ENCODE peak calls at places on chromosomes 11 and 22, in nine cellular contexts. Q, O, L, N, C, U, T, F and B are unnamed samples.

GRCh38 chr11:63708764-63709163 is 27.5 kb downstream of the RTN3 start:
- DNase-seq in Q (no peak), O (no peak), L (no peak), N (no peak), C (no peak), U (no peak), T (no peak), F (no peak), B (no peak)

GRCh38 chr11:13053255-13053917 is 44.3 kb downstream of the RASSF10 start:
- DNase-seq in Q (no peak), O (no peak), L (no peak), N (peak), C (no peak), U (no peak), T (no peak), F (no peak), B (no peak)

GRCh38 chr22:32389685-32390084 is 22.4 kb downstream of the RTCB start:
- DNase-seq in Q (no peak), O (no peak), L (no peak), N (peak), C (no peak), U (peak), T (no peak), F (no peak), B (no peak)

GRCh38 chr11:122242731-122243130 is 126.7 kb upstream of the BLID start:
- DNase-seq in Q (no peak), O (no peak), L (no peak), N (no peak), C (no peak), U (no peak), T (no peak), F (no peak), B (no peak)

GRCh38 chr11:132914600-132914999 is 617.7 kb downstream of the OPCML start:
- DNase-seq in Q (no peak), O (no peak), L (no peak), N (no peak), C (no peak), U (peak), T (no peak), F (no peak), B (no peak)

GRCh38 chr11:22634897-22635629 is 9.4 kb upstream of the FANCF start:
- DNase-seq in Q (no peak), O (no peak), L (no peak), N (no peak), C (no peak), U (peak), T (no peak), F (peak), B (no peak)

GRCh38 chr22:37775785-37776638 is 31.7 kb upstream of the GCAT start:
- DNase-seq in Q (no peak), O (no peak), L (no peak), N (no peak), C (no peak), U (no peak), T (no peak), F (no peak), B (no peak)

GRCh38 chr11:795638-796564 is 2.2 kb downstream of the SLC25A22 start:
- DNase-seq in Q (peak), O (peak), L (peak), N (no peak), C (peak), U (peak), T (peak), F (peak), B (peak)

GRCh38 chr11:126570489-126570888 is 215.0 kb downstream of the ST3GAL4 start:
- DNase-seq in Q (no peak), O (no peak), L (no peak), N (no peak), C (no peak), U (no peak), T (no peak), F (no peak), B (no peak)

GRCh38 chr11:1071571-1072115 is 3.0 kb upstream of the MUC2 start:
- DNase-seq in Q (no peak), O (no peak), L (peak), N (peak), C (no peak), U (no peak), T (no peak), F (no peak), B (no peak)

GRCh38 chr11:93903989-93904388 is 53.6 kb upstream of the VSTM5 start:
- DNase-seq in Q (no peak), O (no peak), L (no peak), N (no peak), C (no peak), U (no peak), T (no peak), F (no peak), B (no peak)

GRCh38 chr11:112167145-112167544 is at the start of gene TEX12:
- DNase-seq in Q (no peak), O (no peak), L (no peak), N (no peak), C (no peak), U (no peak), T (no peak), F (no peak), B (no peak)

GRCh38 chr22:22556995-22557925 is 1.8 kb downstream of the PRAME start:
- DNase-seq in Q (no peak), O (no peak), L (no peak), N (no peak), C (no peak), U (no peak), T (no peak), F (no peak), B (no peak)

GRCh38 chr11:86814775-86815174 is 14.4 kb downstream of the PRSS23 start:
- DNase-seq in Q (no peak), O (no peak), L (no peak), N (no peak), C (no peak), U (no peak), T (no peak), F (no peak), B (no peak)

GRCh38 chr11:73564903-73565302 is 33.0 kb downstream of the FAM168A start:
- DNase-seq in Q (no peak), O (no peak), L (no peak), N (no peak), C (no peak), U (no peak), T (no peak), F (no peak), B (no peak)

GRCh38 chr11:126355926-126356897 is 726 bp downstream of the ST3GAL4 start:
- DNase-seq in Q (no peak), O (peak), L (peak), N (peak), C (no peak), U (no peak), T (no peak), F (peak), B (no peak)

GRCh38 chr11:70424765-70425164 is 26.4 kb downstream of the CTTN start:
- DNase-seq in Q (no peak), O (peak), L (no peak), N (no peak), C (no peak), U (no peak), T (no peak), F (no peak), B (no peak)

GRCh38 chr11:15716550-15716949 is 601.8 kb downstream of the INSC start:
- DNase-seq in Q (no peak), O (no peak), L (no peak), N (no peak), C (no peak), U (peak), T (no peak), F (no peak), B (no peak)

GRCh38 chr11:69864930-69865661 is 45.9 kb upstream of the FGF3 start:
- DNase-seq in Q (no peak), O (no peak), L (no peak), N (no peak), C (no peak), U (no peak), T (no peak), F (no peak), B (no peak)

GRCh38 chr22:44446483-44446882 is 51.5 kb downstream of the RTL6 start:
- DNase-seq in Q (no peak), O (no peak), L (no peak), N (no peak), C (no peak), U (no peak), T (no peak), F (no peak), B (no peak)

GRCh38 chr11:59040607-59041006 is 45.5 kb upstream of the GLYATL1B start:
- DNase-seq in Q (no peak), O (no peak), L (no peak), N (no peak), C (no peak), U (no peak), T (no peak), F (no peak), B (no peak)

GRCh38 chr22:22730655-22731373 is 86.4 kb downstream of the GGTLC2 start:
- DNase-seq in Q (no peak), O (no peak), L (peak), N (no peak), C (no peak), U (no peak), T (peak), F (no peak), B (no peak)